ENCODE peak calls at places on chromosome 3, in ten cellular contexts. J is AG04450; N is uterus; G is vagina; U is non-pigmented ciliary epithelial cell; V is naive thymus-derived CD8-positive, alpha-beta T cell; D is LoVo; A is amygdala; M is EL; Z is NCI-H2029 treated with DMSO at 0.1 percent for 48 hours. K is an unnamed sample.

GRCh38 chr3:170614214-170614966 is 28.5 kb upstream of the SLC7A14 start:
- DNase-seq in J (peak), A (no peak), M (peak), N (no peak), U (peak), V (no peak), G (no peak), D (peak), Z (no peak), K (peak)

GRCh38 chr3:40780801-40781406 is 256.1 kb downstream of the ZNF621 start:
- DNase-seq in N (peak), J (no peak), M (peak), U (no peak), Z (peak), D (no peak), A (no peak), G (no peak), V (no peak), K (peak)

GRCh38 chr3:54342676-54343075 is 220.3 kb downstream of the CACNA2D3 start:
- DNase-seq in Z (no peak), N (no peak), G (no peak), D (no peak), J (no peak), A (no peak), V (no peak), M (no peak), U (no peak), K (no peak)

GRCh38 chr3:198032445-198032936 is 72.5 kb downstream of the LMLN start:
- DNase-seq in A (no peak), U (no peak), G (no peak), M (no peak), V (no peak), D (no peak), Z (no peak), J (no peak), N (no peak), K (no peak)

GRCh38 chr3:122786067-122786466 is 7.6 kb downstream of the HSPBAP1 start:
- DNase-seq in D (peak), M (peak), V (no peak), A (no peak), G (no peak), N (no peak), J (no peak), U (no peak), Z (no peak), K (peak)

GRCh38 chr3:194577985-194578905 is 55.0 kb downstream of the TMEM44 start:
- DNase-seq in V (no peak), A (no peak), N (no peak), D (peak), U (peak), M (peak), J (no peak), G (no peak), Z (no peak), K (peak)

GRCh38 chr3:156459434-156459833 is 95.5 kb downstream of the SSR3 start:
- DNase-seq in J (no peak), A (no peak), D (no peak), G (no peak), Z (no peak), N (no peak), M (no peak), U (no peak), V (no peak), K (no peak)

GRCh38 chr3:49171775-49172500 is 540 bp downstream of the KLHDC8B start:
- DNase-seq in U (no peak), G (no peak), N (no peak), M (no peak), Z (no peak), D (no peak), J (no peak), V (no peak), A (no peak), K (no peak)

GRCh38 chr3:197392961-197393360 is 94.5 kb upstream of the DLG1 start:
- DNase-seq in N (no peak), G (no peak), V (no peak), M (peak), U (no peak), Z (no peak), A (no peak), D (no peak), J (no peak), K (no peak)

GRCh38 chr3:38150780-38151528 is 12.5 kb downstream of the MYD88 start:
- DNase-seq in J (no peak), G (peak), U (no peak), V (no peak), M (no peak), A (no peak), Z (no peak), N (no peak), D (no peak), K (no peak)

GRCh38 chr3:100076544-100077529 is 37.5 kb downstream of the FILIP1L start:
- DNase-seq in V (no peak), N (no peak), A (no peak), Z (no peak), J (no peak), M (no peak), D (no peak), G (no peak), U (no peak), K (no peak)

GRCh38 chr3:184567924-184568590 is 6.5 kb downstream of the EPHB3 start:
- DNase-seq in Z (no peak), A (no peak), M (peak), U (no peak), V (no peak), N (no peak), J (no peak), D (no peak), G (no peak), K (no peak)

GRCh38 chr3:117709108-117709507 is 999.5 kb downstream of the TUSC7 start:
- DNase-seq in A (no peak), U (no peak), M (no peak), N (no peak), V (no peak), G (no peak), Z (no peak), J (no peak), D (no peak), K (no peak)

GRCh38 chr3:66572938-66573710 is 72.3 kb upstream of the LRIG1 start:
- DNase-seq in Z (no peak), D (no peak), M (no peak), J (no peak), A (no peak), V (no peak), U (no peak), N (no peak), G (no peak), K (no peak)

GRCh38 chr3:63351159-63352007 is 73.3 kb downstream of the SYNPR start:
- DNase-seq in V (no peak), G (no peak), Z (peak), A (no peak), U (no peak), J (peak), N (no peak), M (peak), D (peak), K (peak)

GRCh38 chr3:78495326-78495725 is 1272.5 kb downstream of the ROBO1 start:
- DNase-seq in G (no peak), Z (no peak), J (no peak), V (no peak), A (no peak), U (no peak), D (no peak), M (no peak), N (no peak), K (no peak)

GRCh38 chr3:32508731-32509130 is 6.1 kb upstream of the CMTM6 start:
- DNase-seq in M (no peak), N (no peak), A (no peak), J (no peak), G (no peak), V (no peak), U (no peak), Z (no peak), D (no peak), K (no peak)

GRCh38 chr3:177201707-177202397 is 4.6 kb upstream of the TBL1XR1 start:
- DNase-seq in A (no peak), Z (no peak), G (no peak), M (no peak), J (peak), D (no peak), V (peak), N (no peak), U (no peak), K (no peak)

GRCh38 chr3:58234516-58234931 is 3.1 kb upstream of the ABHD6 start:
- DNase-seq in U (no peak), D (no peak), V (no peak), A (no peak), J (peak), N (no peak), Z (no peak), M (peak), G (no peak), K (no peak)

GRCh38 chr3:75136100-75136897 is 521.8 kb upstream of the CNTN3 start:
- DNase-seq in N (no peak), A (no peak), Z (no peak), J (no peak), D (peak), G (no peak), V (no peak), U (no peak), M (no peak), K (no peak)

GRCh38 chr3:139455855-139456254 is 20.5 kb downstream of the RBP2 start:
- DNase-seq in Z (no peak), A (no peak), J (no peak), G (no peak), V (no peak), D (no peak), N (no peak), U (no peak), M (no peak), K (no peak)

GRCh38 chr3:31423522-31423921 is 109.2 kb upstream of the STT3B start:
- DNase-seq in V (no peak), J (peak), M (peak), Z (no peak), D (no peak), G (no peak), A (no peak), N (no peak), U (peak), K (no peak)

GRCh38 chr3:34988296-34988695 is 651.0 kb upstream of the ARPP21 start:
- DNase-seq in M (no peak), V (no peak), U (no peak), J (no peak), G (no peak), Z (no peak), A (no peak), D (no peak), N (no peak), K (no peak)

GRCh38 chr3:133280591-133280990 is 119.3 kb upstream of the BFSP2 start:
- DNase-seq in U (no peak), V (no peak), D (no peak), A (no peak), N (no peak), Z (peak), G (no peak), M (no peak), J (no peak), K (no peak)

GRCh38 chr3:32850636-32851035 is 32.8 kb downstream of the TRIM71 start:
- DNase-seq in Z (no peak), M (no peak), G (no peak), D (no peak), J (no peak), U (no peak), V (no peak), N (no peak), A (no peak), K (no peak)

GRCh38 chr3:25433868-25434267 is 5.8 kb downstream of the RARB start:
- DNase-seq in U (no peak), N (no peak), G (no peak), Z (no peak), D (no peak), V (no peak), M (no peak), A (no peak), J (no peak), K (no peak)

K was measured in astrocyte of the cerebellum.